ENCODE peak calls at places on chromosomes 2 and 18, in six cellular contexts. One of them, this sample, is unnamed. For H4K20me1 and H3F3A, the result is how much of the 10 kb centered on the place peaks cover.

GRCh38 chr2:178109813-178110212 is 2.4 kb upstream of the RBM45 start:
- DNase-seq in GM23248: peak
- DNase-seq in neural progenitor cell: peak
- DNase-seq in PC-9: no peak
- DNase-seq in MM.1S: peak
- DNase-seq in GM23338: peak
- DNase-seq in this sample: peak

GRCh38 chr18:13447621-13448020 is 229.1 kb downstream of the LDLRAD4 start:
- DNase-seq in GM23248: peak
- DNase-seq in MM.1S: no peak
- DNase-seq in neural progenitor cell: peak
- DNase-seq in GM23338: peak
- DNase-seq in PC-9: no peak
- DNase-seq in this sample: no peak

GRCh38 chr18:79217979-79218604 is 148.9 kb downstream of the ATP9B start:
- DNase-seq in GM23248: no peak
- DNase-seq in PC-9: no peak
- DNase-seq in MM.1S: no peak
- DNase-seq in GM23338: no peak
- DNase-seq in neural progenitor cell: no peak
- DNase-seq in this sample: no peak

GRCh38 chr2:237707859-237708398 is 80.5 kb downstream of the LRRFIP1 start:
- DNase-seq in GM23248: no peak
- DNase-seq in GM23338: peak
- DNase-seq in neural progenitor cell: no peak
- DNase-seq in PC-9: no peak
- DNase-seq in MM.1S: no peak
- DNase-seq in this sample: no peak

GRCh38 chr2:31038385-31038784 is 99.9 kb downstream of the GALNT14 start:
- DNase-seq in MM.1S: no peak
- DNase-seq in GM23248: peak
- DNase-seq in neural progenitor cell: peak
- DNase-seq in GM23338: peak
- DNase-seq in PC-9: no peak
- DNase-seq in this sample: no peak

GRCh38 chr2:46914578-46915230 is 902 bp downstream of the MCFD2 start:
- DNase-seq in PC-9: peak
- DNase-seq in MM.1S: no peak
- DNase-seq in GM23248: no peak
- DNase-seq in neural progenitor cell: no peak
- DNase-seq in GM23338: no peak
- DNase-seq in this sample: no peak

GRCh38 chr18:79923896-79924585 is 27.4 kb downstream of the SLC66A2 start:
- DNase-seq in GM23338: no peak
- DNase-seq in PC-9: no peak
- DNase-seq in MM.1S: no peak
- DNase-seq in GM23248: no peak
- DNase-seq in neural progenitor cell: no peak
- DNase-seq in this sample: no peak

GRCh38 chr2:134836986-134837385 is 1.4 kb upstream of the ACMSD start:
- DNase-seq in PC-9: no peak
- DNase-seq in neural progenitor cell: no peak
- DNase-seq in GM23338: no peak
- DNase-seq in GM23248: peak
- DNase-seq in MM.1S: no peak
- DNase-seq in this sample: peak

GRCh38 chr2:195575879-195576391 is 81.1 kb upstream of the SLC39A10 start:
- DNase-seq in GM23338: peak
- DNase-seq in GM23248: peak
- DNase-seq in PC-9: no peak
- DNase-seq in neural progenitor cell: peak
- DNase-seq in MM.1S: peak
- DNase-seq in this sample: peak

GRCh38 chr2:145199052-145199451 is 679.1 kb upstream of the ZEB2 start:
- DNase-seq in PC-9: no peak
- DNase-seq in GM23248: no peak
- DNase-seq in neural progenitor cell: no peak
- DNase-seq in GM23338: no peak
- DNase-seq in MM.1S: no peak
- DNase-seq in this sample: no peak

GRCh38 chr2:241865957-241866858 is 3.3 kb upstream of the RTP5 start:
- DNase-seq in PC-9: no peak
- DNase-seq in MM.1S: no peak
- DNase-seq in GM23248: peak
- DNase-seq in GM23338: peak
- DNase-seq in neural progenitor cell: peak
- DNase-seq in this sample: no peak

GRCh38 chr2:234979204-234980167 is 27.7 kb downstream of the SH3BP4 start:
- DNase-seq in MM.1S: no peak
- DNase-seq in GM23248: peak
- DNase-seq in neural progenitor cell: no peak
- DNase-seq in GM23338: no peak
- DNase-seq in PC-9: no peak
- DNase-seq in this sample: peak

GRCh38 chr2:233121856-233122255 is 61.7 kb downstream of the INPP5D start:
- DNase-seq in PC-9: peak
- DNase-seq in MM.1S: no peak
- DNase-seq in GM23248: no peak
- DNase-seq in GM23338: no peak
- DNase-seq in neural progenitor cell: no peak
- DNase-seq in this sample: no peak

GRCh38 chr18:8489761-8490160 is 119.5 kb upstream of the RAB12 start:
- DNase-seq in MM.1S: no peak
- DNase-seq in PC-9: no peak
- DNase-seq in GM23248: no peak
- DNase-seq in GM23338: no peak
- DNase-seq in neural progenitor cell: no peak
- DNase-seq in this sample: no peak

GRCh38 chr2:1487758-1488715 is 74.8 kb downstream of the TPO start:
- DNase-seq in GM23338: no peak
- DNase-seq in GM23248: no peak
- DNase-seq in neural progenitor cell: peak
- DNase-seq in MM.1S: no peak
- DNase-seq in PC-9: no peak
- DNase-seq in this sample: no peak

GRCh38 chr18:23281626-23282436 is 146.5 kb downstream of the CABLES1 start:
- DNase-seq in GM23338: peak
- DNase-seq in MM.1S: no peak
- DNase-seq in GM23248: peak
- DNase-seq in PC-9: peak
- DNase-seq in neural progenitor cell: no peak
- DNase-seq in this sample: peak

GRCh38 chr2:45812039-45812500 is 160.6 kb downstream of the PRKCE start:
- DNase-seq in MM.1S: no peak
- DNase-seq in neural progenitor cell: no peak
- DNase-seq in GM23338: no peak
- DNase-seq in PC-9: peak
- DNase-seq in GM23248: peak
- DNase-seq in this sample: peak

GRCh38 chr2:120167272-120167671 is 55.9 kb downstream of the TMEM185B start:
- DNase-seq in PC-9: no peak
- DNase-seq in neural progenitor cell: no peak
- DNase-seq in GM23248: no peak
- DNase-seq in MM.1S: no peak
- DNase-seq in GM23338: no peak
- DNase-seq in this sample: peak

GRCh38 chr2:70690846-70691245 is 77.2 kb downstream of the ADD2 start:
- DNase-seq in MM.1S: no peak
- DNase-seq in GM23338: no peak
- DNase-seq in GM23248: no peak
- DNase-seq in PC-9: no peak
- DNase-seq in neural progenitor cell: no peak
- DNase-seq in this sample: no peak

GRCh38 chr2:215522237-215522636 is 86.4 kb upstream of the FN1 start:
- DNase-seq in MM.1S: no peak
- DNase-seq in PC-9: no peak
- DNase-seq in neural progenitor cell: no peak
- DNase-seq in GM23338: no peak
- DNase-seq in GM23248: no peak
- DNase-seq in this sample: no peak

GRCh38 chr2:131520526-131520925 is 7.2 kb upstream of the CCDC74A start:
- DNase-seq in GM23248: no peak
- DNase-seq in neural progenitor cell: no peak
- DNase-seq in PC-9: no peak
- DNase-seq in MM.1S: no peak
- DNase-seq in GM23338: no peak
- DNase-seq in this sample: no peak

GRCh38 chr2:45263147-45263546 is 253.9 kb upstream of the SIX2 start:
- DNase-seq in GM23248: no peak
- DNase-seq in PC-9: no peak
- DNase-seq in neural progenitor cell: no peak
- DNase-seq in MM.1S: no peak
- DNase-seq in GM23338: no peak
- DNase-seq in this sample: peak

GRCh38 chr2:24382363-24383021 is 22.2 kb upstream of the ITSN2 start:
- DNase-seq in PC-9: peak
- DNase-seq in GM23338: peak
- DNase-seq in MM.1S: peak
- DNase-seq in GM23248: peak
- DNase-seq in neural progenitor cell: peak
- DNase-seq in this sample: peak

GRCh38 chr2:68746408-68746807 is 11.8 kb downstream of the ARHGAP25 start:
- DNase-seq in neural progenitor cell: no peak
- DNase-seq in MM.1S: no peak
- DNase-seq in PC-9: no peak
- DNase-seq in GM23248: no peak
- DNase-seq in GM23338: no peak
- DNase-seq in this sample: no peak

GRCh38 chr2:68747918-68748317 is 13.3 kb downstream of the ARHGAP25 start:
- DNase-seq in neural progenitor cell: no peak
- DNase-seq in MM.1S: no peak
- DNase-seq in PC-9: no peak
- DNase-seq in GM23338: no peak
- DNase-seq in GM23248: no peak
- DNase-seq in this sample: no peak

GRCh38 chr2:68749345-68749744 is 14.7 kb downstream of the ARHGAP25 start:
- DNase-seq in PC-9: no peak
- DNase-seq in neural progenitor cell: no peak
- DNase-seq in MM.1S: no peak
- DNase-seq in GM23248: no peak
- DNase-seq in GM23338: no peak
- DNase-seq in this sample: no peak

GRCh38 chr2:68745006-68745405 is 10.4 kb downstream of the ARHGAP25 start:
- DNase-seq in MM.1S: no peak
- DNase-seq in PC-9: no peak
- DNase-seq in GM23248: no peak
- DNase-seq in GM23338: no peak
- DNase-seq in neural progenitor cell: no peak
- DNase-seq in this sample: no peak

DNA sequence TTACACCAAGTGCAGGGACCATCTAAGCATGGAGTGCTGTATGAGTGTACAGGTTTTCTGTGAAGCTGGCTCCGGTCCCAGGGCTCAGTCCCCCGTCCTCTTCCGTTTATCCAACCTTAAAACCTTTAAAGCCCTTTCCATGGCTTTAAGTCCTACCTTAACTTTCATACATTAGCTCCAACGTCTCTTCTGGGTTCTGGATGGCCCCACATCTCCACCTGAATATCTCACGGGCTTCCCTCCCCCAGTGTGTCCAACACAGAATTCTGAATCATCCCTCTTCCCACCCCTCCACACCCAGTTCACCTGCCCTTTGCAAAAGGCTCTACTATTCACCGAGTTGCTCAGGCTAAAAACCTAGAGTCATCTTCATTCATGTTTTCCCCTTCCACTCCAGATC is 12.8 kb downstream of the ARHGAP25 start:
- DNase-seq in PC-9: no peak
- DNase-seq in neural progenitor cell: no peak
- DNase-seq in GM23248: no peak
- DNase-seq in MM.1S: no peak
- DNase-seq in GM23338: no peak
- DNase-seq in this sample: no peak
- TF ChIP-seq EZH2 in PC-9: no peak
- TF ChIP-seq EZH2 in neural progenitor cell: no peak
- TF ChIP-seq EZH2 in GM23248: no peak
- TF ChIP-seq EZH2 in MM.1S: no peak
- TF ChIP-seq EZH2 in GM23338: no peak
- TF ChIP-seq EZH2 in this sample: no peak

GRCh38 chr2:171136024-171136423 is 24.7 kb downstream of the TLK1 start:
- DNase-seq in PC-9: no peak
- DNase-seq in GM23338: no peak
- DNase-seq in MM.1S: peak
- DNase-seq in GM23248: no peak
- DNase-seq in neural progenitor cell: no peak
- DNase-seq in this sample: no peak
- H4K20me1 ChIP-seq in PC-9: half or more
- H4K20me1 ChIP-seq in GM23338: under half
- H4K20me1 ChIP-seq in MM.1S: half or more
- H4K20me1 ChIP-seq in GM23248: under half
- H4K20me1 ChIP-seq in neural progenitor cell: half or more
- H4K20me1 ChIP-seq in this sample: under half

DNA sequence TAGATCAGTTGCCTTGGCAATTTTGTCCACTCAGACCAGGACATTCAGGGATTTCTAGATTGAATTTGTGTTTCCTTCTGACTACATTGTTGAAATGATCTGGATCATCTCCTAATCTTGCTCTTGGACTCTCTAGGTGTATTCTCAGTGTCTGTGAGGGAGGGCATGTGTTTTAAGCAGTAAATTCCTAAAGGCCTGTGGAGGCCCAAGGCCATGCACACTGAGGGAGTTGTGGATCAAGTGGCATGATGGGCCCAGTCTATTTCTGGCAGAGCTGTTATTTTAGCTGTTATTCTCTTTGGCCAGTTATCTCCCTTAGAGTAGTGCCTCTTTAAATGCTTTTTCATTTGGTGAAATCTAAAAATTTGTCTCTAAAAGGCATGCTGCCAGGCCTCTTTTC is 144.9 kb downstream of the RPIA start:
- DNase-seq in GM23338: no peak
- DNase-seq in MM.1S: no peak
- DNase-seq in PC-9: no peak
- DNase-seq in GM23248: no peak
- DNase-seq in neural progenitor cell: no peak
- DNase-seq in this sample: no peak
- H3F3A ChIP-seq in GM23338: under half
- H3F3A ChIP-seq in MM.1S: under half
- H3F3A ChIP-seq in PC-9: under half
- H3F3A ChIP-seq in GM23248: under half
- H3F3A ChIP-seq in neural progenitor cell: under half
- H3F3A ChIP-seq in this sample: under half

DNA sequence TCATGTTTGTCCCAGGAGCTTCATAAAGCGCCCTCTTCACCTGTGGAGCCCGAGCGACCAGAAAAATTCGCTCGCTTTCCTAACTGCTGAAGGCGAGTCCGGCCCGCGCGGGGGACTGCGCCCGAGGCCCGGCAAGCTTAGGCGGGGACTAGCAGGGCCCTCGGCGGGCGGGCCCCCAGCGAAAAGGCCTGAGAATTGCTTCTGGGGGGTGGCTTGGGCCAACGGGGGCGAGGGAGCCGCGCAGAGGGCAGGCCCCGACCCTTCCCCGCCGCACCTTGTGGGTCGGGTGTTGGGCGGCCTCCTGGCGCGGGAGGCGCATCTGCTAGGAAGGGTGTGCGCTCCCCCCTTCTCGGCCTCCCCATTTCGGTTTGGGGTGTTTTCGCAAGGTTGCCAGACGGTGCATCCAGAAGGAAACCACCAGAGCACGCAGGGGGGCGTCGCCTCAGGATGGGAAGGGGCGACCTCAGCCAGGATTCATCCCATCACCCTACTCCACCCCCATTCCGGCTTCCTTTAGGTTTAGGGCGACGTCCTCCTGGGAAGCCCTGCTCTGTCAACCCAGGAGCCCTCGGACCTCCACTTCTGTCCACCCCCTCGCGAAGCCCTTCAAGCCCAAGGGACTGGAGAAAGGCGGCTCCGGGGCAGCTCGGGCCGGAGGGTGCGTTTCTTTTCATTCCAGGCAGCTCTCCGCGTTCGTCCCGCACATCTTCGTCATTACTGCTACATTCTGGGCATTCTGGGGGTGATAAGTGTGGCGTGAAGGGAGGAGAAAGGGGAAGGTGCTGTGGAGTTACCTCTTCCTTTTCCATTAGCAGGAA is 9.1 kb downstream of the SP9 start:
- DNase-seq in PC-9: no peak
- DNase-seq in neural progenitor cell: peak
- DNase-seq in MM.1S: no peak
- DNase-seq in GM23338: peak
- DNase-seq in GM23248: no peak
- DNase-seq in this sample: no peak
- TF ChIP-seq EZH2 in PC-9: no peak
- TF ChIP-seq EZH2 in neural progenitor cell: peak
- TF ChIP-seq EZH2 in MM.1S: no peak
- TF ChIP-seq EZH2 in GM23338: peak
- TF ChIP-seq EZH2 in GM23248: no peak
- TF ChIP-seq EZH2 in this sample: no peak